ENCODE peak calls at places on chromosomes 2 and 18, in five cellular contexts. E, O, F, M and G are unnamed samples. For H3K9me3, the result is how much of the 10 kb centered on the place peaks cover.

GRCh38 chr18:57801379-57802165 is 1.5 kb downstream of the ATP8B1 start:
- DNase-seq in F (no peak), O (no peak), E (peak), M (no peak), G (no peak)

GRCh38 chr2:132715986-132716385 is 46.0 kb upstream of the LYPD1 start:
- DNase-seq in E (no peak), M (no peak), O (no peak), F (no peak), G (no peak)

GRCh38 chr2:106536490-106536889 is 49.3 kb downstream of the CD8B2 start:
- DNase-seq in F (no peak), E (no peak), M (no peak), O (no peak), G (no peak)

GRCh38 chr18:39685303-39685902 is 2119.8 kb upstream of the CELF4 start:
- DNase-seq in E (no peak), F (no peak), M (no peak), O (no peak), G (no peak)

GRCh38 chr2:157182834-157183396 is 74.6 kb upstream of the GALNT5 start:
- DNase-seq in E (peak), O (no peak), M (no peak), F (no peak), G (no peak)

GRCh38 chr2:191870744-191871143 is 23.9 kb upstream of the CAVIN2 start:
- DNase-seq in E (no peak), O (no peak), M (no peak), F (no peak), G (no peak)

GRCh38 chr2:113370478-113371091 is 66.9 kb upstream of the ZNG1B start:
- DNase-seq in F (peak), O (no peak), M (peak), E (peak), G (peak)

GRCh38 chr18:41553716-41554115 is 401.3 kb upstream of the PIK3C3 start:
- DNase-seq in E (no peak), F (no peak), O (no peak), M (no peak), G (no peak)

GRCh38 chr2:241494311-241494908 is 14.0 kb downstream of the STK25 start:
- DNase-seq in M (no peak), F (no peak), E (no peak), O (no peak), G (no peak)

GRCh38 chr2:43142921-43143438 is 83.4 kb downstream of the ZFP36L2 start:
- DNase-seq in F (no peak), M (no peak), E (peak), O (no peak), G (no peak)

GRCh38 chr2:185404578-185404977 is 334.0 kb upstream of the FSIP2 start:
- DNase-seq in F (no peak), E (no peak), O (no peak), M (no peak), G (no peak)

DNA sequence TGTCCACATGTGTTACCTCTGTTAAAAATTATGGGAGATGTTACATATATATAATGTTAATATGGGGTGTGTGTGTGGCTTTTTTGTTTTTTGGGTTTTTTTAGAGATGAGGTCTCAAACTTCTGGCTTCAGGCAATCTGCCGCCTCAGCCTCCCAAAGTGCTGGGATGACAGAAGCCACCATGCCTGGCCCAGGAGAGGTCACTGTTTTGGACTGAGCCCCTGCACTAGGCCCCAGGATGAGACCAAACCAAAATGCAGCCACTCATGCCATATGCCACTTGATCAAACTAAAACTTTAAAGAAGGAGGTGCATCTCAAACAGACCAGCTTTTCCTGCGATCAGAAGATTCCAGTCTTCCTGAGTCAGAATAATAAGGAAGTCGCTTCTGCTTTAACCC is 2.5 kb downstream of the ADI1 start:
- DNase-seq in M (no peak), O (no peak), E (no peak), F (no peak), G (no peak)
- H3K9me3 ChIP-seq in M (under half), O (under half), E (under half), F (under half), G (under half)

GRCh38 chr2:67571785-67572718 is 174.9 kb downstream of the ETAA1 start:
- DNase-seq in F (no peak), O (no peak), E (peak), M (no peak), G (no peak)

GRCh38 chr2:67572721-67573485 is 175.8 kb downstream of the ETAA1 start:
- DNase-seq in O (no peak), M (no peak), F (no peak), E (peak), G (no peak)

GRCh38 chr2:67566958-67567635 is 170.0 kb downstream of the ETAA1 start:
- DNase-seq in F (no peak), O (no peak), M (no peak), E (peak), G (no peak)

GRCh38 chr2:67567866-67568265 is 170.7 kb downstream of the ETAA1 start:
- DNase-seq in O (no peak), F (no peak), E (peak), M (no peak), G (no peak)

DNA sequence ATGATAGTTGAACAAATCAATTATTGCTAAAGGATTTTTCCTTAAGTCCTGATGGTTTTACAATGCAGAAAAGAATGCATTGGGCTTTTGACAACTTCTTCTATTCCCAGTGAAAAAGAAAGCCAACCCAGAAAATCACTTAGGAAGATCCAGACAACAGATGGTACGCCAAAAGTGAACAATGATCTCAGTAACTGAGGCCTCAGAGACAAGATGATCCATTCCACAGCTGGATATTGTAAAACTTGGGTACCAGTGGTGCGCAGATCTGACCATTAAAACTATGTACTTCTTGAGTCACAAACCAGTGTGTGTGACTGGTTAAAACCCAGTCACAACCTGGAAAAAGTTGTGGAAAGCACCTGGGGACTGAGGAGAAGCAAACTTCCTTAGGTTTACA is 173.5 kb downstream of the ETAA1 start:
- DNase-seq in F (no peak), M (no peak), E (no peak), O (no peak), G (no peak)
- H3K9me3 ChIP-seq in F (under half), M (under half), E (under half), O (under half), G (under half)

DNA sequence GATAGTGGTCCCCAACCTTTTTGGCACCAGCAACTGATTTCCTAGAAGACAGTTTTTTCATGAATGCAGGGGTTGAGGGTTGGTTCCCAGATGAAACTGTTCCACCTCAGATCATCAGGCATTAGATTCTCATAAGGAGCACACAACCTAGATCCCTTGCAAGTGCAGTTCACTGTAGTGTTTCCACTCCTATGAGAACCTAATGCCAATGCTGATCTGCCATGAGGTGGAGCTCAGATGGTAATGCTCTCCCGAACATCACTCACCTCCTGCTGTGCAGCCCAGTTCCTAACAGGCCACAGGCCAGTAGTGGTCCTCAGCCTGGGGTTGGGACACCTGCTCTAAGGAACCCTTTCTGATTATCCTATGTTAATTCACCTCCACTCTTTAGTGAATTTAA is 133.5 kb downstream of the SOX11 start:
- DNase-seq in F (no peak), M (no peak), E (no peak), O (no peak), G (no peak)
- H3K9me3 ChIP-seq in F (under half), M (under half), E (under half), O (under half), G (under half)

GRCh38 chr2:148257276-148257675 is 236.4 kb downstream of the MBD5 start:
- DNase-seq in E (no peak), O (no peak), F (no peak), M (no peak), G (no peak)

GRCh38 chr2:148253716-148254115 is 232.8 kb downstream of the MBD5 start:
- DNase-seq in F (no peak), M (no peak), E (no peak), O (no peak), G (no peak)

GRCh38 chr2:148252646-148253045 is 231.8 kb downstream of the MBD5 start:
- DNase-seq in E (no peak), O (no peak), F (no peak), M (no peak), G (no peak)

GRCh38 chr2:148258124-148258523 is 237.2 kb downstream of the MBD5 start:
- DNase-seq in M (no peak), E (no peak), O (no peak), F (no peak), G (no peak)

DNA sequence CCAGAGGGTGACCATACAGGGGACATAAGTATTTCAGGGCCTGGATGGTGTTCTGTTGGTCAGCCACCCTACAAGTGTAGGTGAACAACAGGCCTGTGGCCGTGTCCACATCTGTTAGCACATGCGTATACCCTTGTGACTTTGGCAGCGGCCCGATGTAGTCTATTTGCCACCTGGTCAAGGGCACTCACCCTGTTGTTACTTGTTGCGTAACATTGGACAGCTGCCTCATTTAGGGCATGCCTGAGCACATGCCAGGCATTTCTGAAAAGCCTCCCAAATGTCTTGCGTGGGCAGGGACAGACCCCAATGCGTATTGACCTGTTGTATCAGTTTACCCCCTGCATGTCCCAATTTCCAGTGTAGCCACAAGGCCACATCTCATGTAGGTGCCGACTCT is 235.0 kb downstream of the MBD5 start:
- DNase-seq in E (no peak), O (no peak), F (peak), M (no peak), G (no peak)
- H3K9me3 ChIP-seq in E (under half), O (under half), F (under half), M (under half), G (under half)

GRCh38 chr2:130996658-130997057 is 96.6 kb downstream of the FAM168B start:
- DNase-seq in E (no peak), F (no peak), M (no peak), O (no peak), G (no peak)

DNA sequence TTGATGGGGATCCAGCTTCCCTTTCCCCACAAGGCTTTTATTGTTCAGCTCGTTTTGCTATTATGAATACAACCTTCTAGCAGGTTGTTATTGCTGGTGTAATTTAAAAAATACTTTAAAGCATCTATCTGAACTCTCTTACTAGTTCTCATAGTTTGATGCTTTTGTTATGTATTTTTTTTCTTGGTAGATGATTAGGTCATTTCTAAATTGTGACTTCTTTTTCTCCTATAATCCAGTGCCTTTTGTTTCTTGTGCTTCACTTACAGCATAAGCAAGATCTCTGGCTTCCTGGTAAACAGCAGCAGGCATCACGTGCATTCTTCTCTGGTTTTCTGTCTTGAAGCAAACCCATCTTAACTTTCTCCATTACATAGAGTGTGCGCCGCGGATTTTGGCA is 96.1 kb downstream of the FAM168B start:
- DNase-seq in E (no peak), F (no peak), O (no peak), M (no peak), G (no peak)
- H3K9me3 ChIP-seq in E (under half), F (under half), O (under half), M (under half), G (under half)

DNA sequence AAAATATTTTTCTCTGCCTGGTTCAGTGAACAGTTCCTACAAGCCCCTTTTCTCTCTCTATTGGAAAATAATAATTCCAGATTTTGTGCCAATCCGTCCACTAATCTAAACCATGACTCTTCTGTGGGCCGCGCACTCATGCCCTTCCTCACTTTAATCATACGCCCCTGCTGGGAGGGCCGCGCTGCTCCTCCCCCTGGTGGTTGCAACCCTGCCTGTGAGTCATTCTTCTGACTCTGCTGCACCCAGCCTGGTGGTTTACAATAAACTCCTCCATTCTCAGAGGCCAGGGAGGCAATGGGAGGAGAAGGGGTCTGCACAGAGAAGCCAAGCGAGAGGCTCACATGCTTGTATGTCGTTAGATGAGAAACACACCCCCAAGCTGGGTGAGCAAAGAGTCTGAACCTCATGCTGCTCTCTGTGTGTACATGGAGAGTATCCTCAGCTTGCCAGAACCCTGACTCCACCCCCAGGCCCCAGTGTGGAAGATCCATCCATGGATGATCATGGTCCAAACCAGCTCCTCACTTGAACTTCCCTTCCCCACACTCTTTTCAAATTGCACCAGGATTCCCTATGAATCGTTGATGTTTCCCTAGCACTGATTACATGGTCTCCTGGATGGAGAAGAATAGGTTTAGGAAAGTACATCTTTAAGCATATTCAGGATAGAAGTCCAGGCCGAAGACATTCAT is 228.9 kb downstream of the ANKRD30B start:
- DNase-seq in M (no peak), O (no peak), F (no peak), E (peak), G (no peak)
- H3K9me3 ChIP-seq in M (under half), O (under half), F (under half), E (under half), G (under half)

DNA sequence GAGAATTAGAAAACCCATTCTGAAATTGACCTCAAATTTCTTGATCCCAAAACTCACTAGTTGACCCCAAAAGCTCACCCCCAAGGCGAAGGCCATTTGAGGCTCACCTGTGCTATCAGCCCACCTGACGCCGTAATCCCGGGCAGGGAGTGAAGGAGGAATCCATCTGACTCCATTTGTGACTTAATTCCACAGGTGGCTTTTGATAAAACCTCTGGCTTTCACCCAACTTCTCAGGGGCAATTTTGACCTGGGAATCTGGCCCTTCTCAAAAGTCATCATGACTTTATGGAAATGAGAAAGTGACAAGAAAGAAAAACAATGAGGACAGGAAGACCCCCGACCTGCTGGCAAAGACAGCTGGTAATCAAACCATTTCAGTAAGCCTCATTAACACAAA is 86.9 kb upstream of the SALL3 start:
- DNase-seq in E (no peak), F (no peak), O (no peak), M (no peak), G (no peak)
- H3K9me3 ChIP-seq in E (under half), F (under half), O (under half), M (under half), G (under half)

GRCh38 chr18:59272971-59273935 is at the start of gene RAX:
- DNase-seq in M (no peak), O (no peak), E (peak), F (no peak), G (no peak)
- H3K9me3 ChIP-seq in M (under half), O (under half), E (under half), F (under half), G (under half)

DNA sequence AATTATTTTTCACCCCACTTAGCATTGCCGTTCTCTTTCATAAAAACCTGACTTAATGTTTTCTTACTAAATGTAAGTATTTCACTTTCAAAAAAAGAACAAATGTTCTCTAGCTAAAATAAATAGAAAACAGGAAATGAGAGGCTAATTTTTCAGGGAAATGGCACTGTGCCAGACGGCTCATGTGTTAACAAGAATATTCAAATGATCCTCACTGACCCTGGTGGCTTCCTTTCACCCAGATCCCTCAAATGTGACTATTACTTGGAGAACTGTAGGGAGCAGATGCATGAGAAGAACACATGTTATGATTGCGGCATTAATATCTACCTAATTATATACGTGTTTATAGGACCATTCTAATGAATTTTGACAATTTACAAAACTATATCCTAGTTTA is 827.7 kb downstream of the SOCS6 start:
- DNase-seq in M (no peak), E (no peak), F (no peak), O (no peak), G (no peak)
- H3K9me3 ChIP-seq in M (under half), E (under half), F (under half), O (under half), G (under half)